ENCODE peak calls at places on chromosomes 12 and 14, in ten cellular contexts. One of them, this sample, is unnamed. For H3K4me1, the result is how much of the 10 kb centered on the place peaks cover.

GRCh38 chr12:22866406-22866805 is 241.4 kb downstream of the ETNK1 start:
- DNase-seq in heart left ventricle: no peak
- DNase-seq in mammary epithelial cell: no peak
- DNase-seq in astrocyte: peak
- DNase-seq in ovary: no peak
- DNase-seq in body of pancreas: no peak
- DNase-seq in Panc1: no peak
- DNase-seq in HCT116: no peak
- DNase-seq in hepatocyte: no peak
- DNase-seq in uterus: no peak
- DNase-seq in this sample: no peak

GRCh38 chr14:69259176-69259530 is 805 bp upstream of the GALNT16 start:
- DNase-seq in astrocyte: no peak
- DNase-seq in ovary: no peak
- DNase-seq in Panc1: no peak
- DNase-seq in HCT116: no peak
- DNase-seq in body of pancreas: no peak
- DNase-seq in uterus: no peak
- DNase-seq in mammary epithelial cell: no peak
- DNase-seq in heart left ventricle: no peak
- DNase-seq in hepatocyte: no peak
- DNase-seq in this sample: no peak

GRCh38 chr12:28114488-28114887 is 75.8 kb upstream of the CCDC91 start:
- DNase-seq in hepatocyte: no peak
- DNase-seq in HCT116: no peak
- DNase-seq in ovary: no peak
- DNase-seq in body of pancreas: no peak
- DNase-seq in uterus: no peak
- DNase-seq in heart left ventricle: no peak
- DNase-seq in Panc1: peak
- DNase-seq in mammary epithelial cell: peak
- DNase-seq in astrocyte: peak
- DNase-seq in this sample: no peak

GRCh38 chr14:51972566-51972965 is 16.8 kb upstream of the RTRAF start:
- DNase-seq in HCT116: no peak
- DNase-seq in heart left ventricle: no peak
- DNase-seq in ovary: no peak
- DNase-seq in astrocyte: no peak
- DNase-seq in Panc1: no peak
- DNase-seq in mammary epithelial cell: no peak
- DNase-seq in hepatocyte: no peak
- DNase-seq in body of pancreas: no peak
- DNase-seq in uterus: no peak
- DNase-seq in this sample: no peak

GRCh38 chr14:31025335-31026075 is at the start of gene AP4S1:
- DNase-seq in ovary: peak
- DNase-seq in mammary epithelial cell: peak
- DNase-seq in hepatocyte: peak
- DNase-seq in HCT116: no peak
- DNase-seq in astrocyte: no peak
- DNase-seq in body of pancreas: peak
- DNase-seq in Panc1: no peak
- DNase-seq in uterus: peak
- DNase-seq in heart left ventricle: peak
- DNase-seq in this sample: peak

GRCh38 chr14:62162998-62163589 is 400.9 kb downstream of the SNAPC1 start:
- DNase-seq in Panc1: peak
- DNase-seq in HCT116: peak
- DNase-seq in heart left ventricle: no peak
- DNase-seq in hepatocyte: peak
- DNase-seq in uterus: no peak
- DNase-seq in mammary epithelial cell: peak
- DNase-seq in astrocyte: peak
- DNase-seq in ovary: no peak
- DNase-seq in body of pancreas: peak
- DNase-seq in this sample: no peak

GRCh38 chr14:68167019-68167716 is 347.6 kb downstream of the RAD51B start:
- DNase-seq in heart left ventricle: no peak
- DNase-seq in hepatocyte: no peak
- DNase-seq in ovary: no peak
- DNase-seq in Panc1: no peak
- DNase-seq in uterus: no peak
- DNase-seq in mammary epithelial cell: no peak
- DNase-seq in body of pancreas: no peak
- DNase-seq in astrocyte: no peak
- DNase-seq in HCT116: no peak
- DNase-seq in this sample: no peak

GRCh38 chr12:79725987-79726386 is 35.2 kb upstream of the PAWR start:
- DNase-seq in HCT116: no peak
- DNase-seq in mammary epithelial cell: peak
- DNase-seq in Panc1: no peak
- DNase-seq in hepatocyte: no peak
- DNase-seq in uterus: no peak
- DNase-seq in ovary: no peak
- DNase-seq in body of pancreas: no peak
- DNase-seq in astrocyte: peak
- DNase-seq in heart left ventricle: no peak
- DNase-seq in this sample: no peak

DNA sequence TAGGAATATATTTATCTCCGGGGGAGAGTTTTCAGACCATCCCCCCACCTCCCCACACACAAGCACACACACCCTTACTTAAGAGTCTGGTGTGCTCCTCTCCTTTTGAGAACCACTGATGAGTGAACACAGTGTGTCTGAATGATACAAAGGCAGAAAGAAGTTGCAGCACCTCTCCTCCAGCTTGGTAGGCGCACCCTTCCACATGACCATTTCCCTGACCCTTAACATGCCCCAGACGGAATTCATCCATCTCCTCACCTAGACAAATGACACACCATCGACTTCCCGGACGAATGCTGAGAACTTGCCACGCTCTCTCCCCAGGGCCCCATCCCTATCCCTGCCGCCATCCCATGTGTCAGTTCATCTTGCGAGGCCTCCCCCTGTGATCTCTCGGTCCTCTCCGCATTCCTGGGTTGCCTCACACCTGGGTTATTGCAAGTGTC is 3.9 kb downstream of the TNFRSF1A start:
- DNase-seq in heart left ventricle: no peak
- DNase-seq in hepatocyte: no peak
- DNase-seq in uterus: peak
- DNase-seq in body of pancreas: no peak
- DNase-seq in HCT116: no peak
- DNase-seq in astrocyte: peak
- DNase-seq in ovary: no peak
- DNase-seq in mammary epithelial cell: no peak
- DNase-seq in Panc1: no peak
- DNase-seq in this sample: no peak
- H3K4me1 ChIP-seq in heart left ventricle: under half
- H3K4me1 ChIP-seq in hepatocyte: half or more
- H3K4me1 ChIP-seq in uterus: under half
- H3K4me1 ChIP-seq in body of pancreas: half or more
- H3K4me1 ChIP-seq in HCT116: half or more
- H3K4me1 ChIP-seq in astrocyte: half or more
- H3K4me1 ChIP-seq in ovary: under half
- H3K4me1 ChIP-seq in mammary epithelial cell: half or more
- H3K4me1 ChIP-seq in Panc1: half or more
- H3K4me1 ChIP-seq in this sample: under half

DNA sequence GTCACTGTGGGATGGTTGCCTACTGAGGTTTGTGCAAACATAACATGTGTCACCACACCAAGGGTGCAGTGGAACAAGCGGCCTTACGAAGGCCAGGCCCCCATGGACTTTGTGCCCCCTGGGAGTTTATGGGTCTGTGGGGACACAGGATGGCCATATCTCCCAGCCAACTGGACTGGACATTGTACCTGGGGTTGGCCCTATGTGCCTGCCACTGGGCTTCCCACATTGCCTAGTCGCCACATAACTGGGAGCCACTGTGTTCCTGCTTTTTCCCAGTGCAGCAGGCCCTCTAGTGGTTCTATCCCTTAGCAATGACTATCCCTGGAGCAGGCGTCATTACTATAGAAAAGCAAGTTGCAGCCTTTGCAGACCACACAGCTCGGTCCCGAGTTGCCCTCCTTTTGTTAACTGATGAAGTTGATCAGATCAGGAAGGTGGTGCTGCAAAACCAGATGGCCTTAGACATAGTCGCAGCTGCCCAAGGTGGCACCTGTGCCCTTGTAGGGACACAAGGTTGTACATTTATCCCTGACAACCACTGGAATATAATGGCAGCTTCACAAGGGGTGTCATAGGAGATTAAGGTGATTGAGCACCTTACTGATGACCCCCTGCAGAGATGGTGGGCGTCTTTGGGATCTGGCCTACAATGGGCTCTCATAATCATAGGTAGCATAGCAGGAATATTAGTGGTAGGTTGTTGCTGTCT is 15.2 kb upstream of the RNASE12 start:
- DNase-seq in heart left ventricle: no peak
- DNase-seq in body of pancreas: peak
- DNase-seq in uterus: no peak
- DNase-seq in HCT116: no peak
- DNase-seq in astrocyte: no peak
- DNase-seq in mammary epithelial cell: peak
- DNase-seq in Panc1: no peak
- DNase-seq in ovary: no peak
- DNase-seq in hepatocyte: peak
- DNase-seq in this sample: no peak
- TF ChIP-seq CTCF in heart left ventricle: peak
- TF ChIP-seq CTCF in body of pancreas: peak
- TF ChIP-seq CTCF in uterus: no peak
- TF ChIP-seq CTCF in HCT116: peak
- TF ChIP-seq CTCF in astrocyte: peak
- TF ChIP-seq CTCF in mammary epithelial cell: peak
- TF ChIP-seq CTCF in Panc1: peak
- TF ChIP-seq CTCF in ovary: no peak
- TF ChIP-seq CTCF in hepatocyte: peak
- TF ChIP-seq CTCF in this sample: peak

GRCh38 chr12:90823859-90824258 is 131.1 kb downstream of the CCER1 start:
- DNase-seq in uterus: no peak
- DNase-seq in hepatocyte: no peak
- DNase-seq in ovary: no peak
- DNase-seq in body of pancreas: no peak
- DNase-seq in mammary epithelial cell: no peak
- DNase-seq in Panc1: no peak
- DNase-seq in HCT116: no peak
- DNase-seq in heart left ventricle: no peak
- DNase-seq in astrocyte: no peak
- DNase-seq in this sample: no peak

GRCh38 chr12:90826031-90826430 is 128.9 kb downstream of the CCER1 start:
- DNase-seq in body of pancreas: no peak
- DNase-seq in HCT116: no peak
- DNase-seq in mammary epithelial cell: no peak
- DNase-seq in hepatocyte: no peak
- DNase-seq in uterus: no peak
- DNase-seq in ovary: no peak
- DNase-seq in heart left ventricle: no peak
- DNase-seq in Panc1: no peak
- DNase-seq in astrocyte: no peak
- DNase-seq in this sample: no peak

GRCh38 chr12:90829044-90829443 is 125.9 kb downstream of the CCER1 start:
- DNase-seq in astrocyte: no peak
- DNase-seq in uterus: no peak
- DNase-seq in Panc1: no peak
- DNase-seq in body of pancreas: no peak
- DNase-seq in HCT116: no peak
- DNase-seq in mammary epithelial cell: no peak
- DNase-seq in hepatocyte: no peak
- DNase-seq in ovary: no peak
- DNase-seq in heart left ventricle: no peak
- DNase-seq in this sample: no peak

GRCh38 chr12:90828621-90829020 is 126.4 kb downstream of the CCER1 start:
- DNase-seq in HCT116: no peak
- DNase-seq in ovary: no peak
- DNase-seq in astrocyte: no peak
- DNase-seq in heart left ventricle: no peak
- DNase-seq in Panc1: no peak
- DNase-seq in uterus: no peak
- DNase-seq in mammary epithelial cell: no peak
- DNase-seq in body of pancreas: no peak
- DNase-seq in hepatocyte: no peak
- DNase-seq in this sample: no peak

GRCh38 chr12:90827567-90827966 is 127.4 kb downstream of the CCER1 start:
- DNase-seq in body of pancreas: no peak
- DNase-seq in HCT116: no peak
- DNase-seq in hepatocyte: no peak
- DNase-seq in Panc1: no peak
- DNase-seq in astrocyte: no peak
- DNase-seq in mammary epithelial cell: no peak
- DNase-seq in ovary: no peak
- DNase-seq in heart left ventricle: no peak
- DNase-seq in uterus: no peak
- DNase-seq in this sample: no peak
- H3K4me1 ChIP-seq in body of pancreas: under half
- H3K4me1 ChIP-seq in HCT116: under half
- H3K4me1 ChIP-seq in hepatocyte: under half
- H3K4me1 ChIP-seq in Panc1: under half
- H3K4me1 ChIP-seq in astrocyte: under half
- H3K4me1 ChIP-seq in mammary epithelial cell: under half
- H3K4me1 ChIP-seq in ovary: under half
- H3K4me1 ChIP-seq in heart left ventricle: under half
- H3K4me1 ChIP-seq in uterus: under half
- H3K4me1 ChIP-seq in this sample: under half

GRCh38 chr14:77649326-77649725 is 32.9 kb upstream of the SPTLC2 start:
- DNase-seq in uterus: no peak
- DNase-seq in hepatocyte: no peak
- DNase-seq in ovary: no peak
- DNase-seq in astrocyte: no peak
- DNase-seq in HCT116: no peak
- DNase-seq in heart left ventricle: no peak
- DNase-seq in body of pancreas: no peak
- DNase-seq in Panc1: no peak
- DNase-seq in mammary epithelial cell: no peak
- DNase-seq in this sample: no peak

GRCh38 chr14:77654001-77654431 is 37.6 kb upstream of the SPTLC2 start:
- DNase-seq in Panc1: no peak
- DNase-seq in uterus: no peak
- DNase-seq in HCT116: no peak
- DNase-seq in mammary epithelial cell: no peak
- DNase-seq in astrocyte: no peak
- DNase-seq in heart left ventricle: no peak
- DNase-seq in body of pancreas: no peak
- DNase-seq in ovary: no peak
- DNase-seq in hepatocyte: no peak
- DNase-seq in this sample: no peak

GRCh38 chr14:77657244-77657643 is 40.8 kb upstream of the SPTLC2 start:
- DNase-seq in hepatocyte: no peak
- DNase-seq in HCT116: no peak
- DNase-seq in Panc1: no peak
- DNase-seq in astrocyte: no peak
- DNase-seq in heart left ventricle: no peak
- DNase-seq in mammary epithelial cell: no peak
- DNase-seq in uterus: no peak
- DNase-seq in body of pancreas: peak
- DNase-seq in ovary: no peak
- DNase-seq in this sample: no peak

GRCh38 chr14:77648520-77649200 is 32.2 kb upstream of the SPTLC2 start:
- DNase-seq in HCT116: no peak
- DNase-seq in astrocyte: no peak
- DNase-seq in body of pancreas: no peak
- DNase-seq in hepatocyte: no peak
- DNase-seq in heart left ventricle: no peak
- DNase-seq in uterus: no peak
- DNase-seq in ovary: no peak
- DNase-seq in Panc1: no peak
- DNase-seq in mammary epithelial cell: no peak
- DNase-seq in this sample: no peak

DNA sequence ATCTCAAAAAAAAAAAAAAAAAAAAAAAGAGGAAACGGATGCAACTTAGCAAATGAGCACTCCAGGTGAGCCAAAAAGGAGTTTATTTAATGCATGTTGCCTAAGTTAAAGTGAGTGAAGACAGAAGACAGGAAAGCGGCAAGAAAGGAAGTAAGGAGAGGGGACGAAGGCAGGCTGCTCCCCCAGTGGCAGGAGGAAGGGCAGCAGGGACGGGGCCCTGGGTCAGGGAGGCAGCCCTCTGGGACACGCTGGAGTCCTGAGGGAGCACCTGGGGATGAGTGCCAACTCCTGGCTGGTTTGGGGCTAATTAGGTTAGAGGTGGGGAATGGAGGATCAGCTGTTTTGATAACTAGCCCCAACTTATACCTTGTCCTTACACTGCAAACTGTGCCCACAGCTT is 37.0 kb upstream of the SPTLC2 start:
- DNase-seq in astrocyte: no peak
- DNase-seq in Panc1: no peak
- DNase-seq in heart left ventricle: no peak
- DNase-seq in body of pancreas: no peak
- DNase-seq in hepatocyte: no peak
- DNase-seq in uterus: no peak
- DNase-seq in mammary epithelial cell: no peak
- DNase-seq in HCT116: no peak
- DNase-seq in ovary: no peak
- DNase-seq in this sample: no peak
- TF ChIP-seq CTCF in astrocyte: no peak
- TF ChIP-seq CTCF in Panc1: peak
- TF ChIP-seq CTCF in heart left ventricle: no peak
- TF ChIP-seq CTCF in body of pancreas: no peak
- TF ChIP-seq CTCF in hepatocyte: no peak
- TF ChIP-seq CTCF in uterus: no peak
- TF ChIP-seq CTCF in mammary epithelial cell: no peak
- TF ChIP-seq CTCF in HCT116: peak
- TF ChIP-seq CTCF in ovary: no peak
- TF ChIP-seq CTCF in this sample: no peak